ENCODE peak calls at places on chromosomes 11 and 22, in five cellular contexts. H is left ventricle myocardium inferior; V is right cardiac atrium; N is activated T-cell treated with anti-CD3 and anti-CD28 coated beads for 1 hour; A is stimulated activated CD4-positive, alpha-beta T cell treated with anti-CD3 and anti-CD28 coated beads, TNF-alpha, amount 100 ng/mL, for 4 hours. C is an unnamed sample.

GRCh38 chr11:73213196-73214143 is 4.6 kb upstream of the P2RY2 start:
- DNase-seq in N (no peak), A (no peak), V (no peak), H (no peak), C (no peak)

GRCh38 chr22:29341849-29342127 is 26.3 kb upstream of the RASL10A start:
- DNase-seq in A (no peak), V (no peak), H (no peak), N (no peak), C (no peak)

GRCh38 chr11:94760296-94760695 is 7.9 kb upstream of the AMOTL1 start:
- DNase-seq in N (no peak), A (no peak), V (no peak), H (no peak), C (no peak)

GRCh38 chr11:128497057-128497957 is 90.1 kb downstream of the ETS1 start:
- DNase-seq in N (no peak), V (peak), A (no peak), H (no peak), C (no peak)

GRCh38 chr11:132898021-132898420 is 634.3 kb downstream of the OPCML start:
- DNase-seq in H (no peak), V (no peak), N (no peak), A (no peak), C (no peak)

GRCh38 chr22:35819421-35819820 is 101.7 kb downstream of the APOL5 start:
- DNase-seq in A (no peak), N (no peak), H (no peak), V (no peak), C (no peak)

GRCh38 chr22:47631571-47632102 is 869.2 kb downstream of the TBC1D22A start:
- DNase-seq in A (no peak), H (no peak), V (no peak), N (no peak), C (no peak)

GRCh38 chr11:108616549-108616948 is 23.0 kb upstream of the EXPH5 start:
- DNase-seq in A (no peak), V (no peak), N (no peak), H (no peak), C (no peak)

GRCh38 chr11:14537134-14537599 is 17.0 kb upstream of the PSMA1 start:
- DNase-seq in A (peak), H (no peak), N (peak), V (no peak), C (peak)

GRCh38 chr11:128715691-128716153 is 21.9 kb downstream of the FLI1 start:
- DNase-seq in V (peak), N (no peak), H (no peak), A (no peak), C (no peak)

GRCh38 chr11:120590472-120590871 is 78.9 kb downstream of the GRIK4 start:
- DNase-seq in A (no peak), H (no peak), N (no peak), V (no peak), C (no peak)

GRCh38 chr11:73258104-73258684 is 13.9 kb upstream of the P2RY6 start:
- DNase-seq in H (no peak), A (no peak), N (no peak), V (no peak), C (no peak)

GRCh38 chr11:75925785-75926164 is 110.8 kb downstream of the UVRAG start:
- DNase-seq in N (no peak), A (no peak), H (no peak), V (no peak), C (no peak)

GRCh38 chr22:43946391-43946680 is 8.9 kb upstream of the SAMM50 start:
- DNase-seq in V (no peak), N (no peak), A (no peak), H (no peak), C (no peak)

GRCh38 chr11:5694642-5695041 is 5.1 kb downstream of the TRIM22 start:
- DNase-seq in A (peak), N (no peak), H (no peak), V (no peak), C (no peak)

GRCh38 chr11:124756753-124757227 is 4.7 kb upstream of the VSIG2 start:
- DNase-seq in V (no peak), A (no peak), H (no peak), N (no peak), C (no peak)

GRCh38 chr22:44159811-44160210 is 20.9 kb upstream of the PARVG start:
- DNase-seq in A (no peak), N (no peak), V (no peak), H (no peak), C (no peak)

GRCh38 chr11:12410006-12410728 is 32.8 kb downstream of the PARVA start:
- DNase-seq in A (no peak), H (no peak), N (no peak), V (no peak), C (peak)

GRCh38 chr22:27420817-27421361 is 380.7 kb downstream of the MN1 start:
- DNase-seq in V (peak), H (peak), N (no peak), A (no peak), C (peak)

GRCh38 chr11:122004446-122004845 is 111.6 kb downstream of the BLID start:
- DNase-seq in V (no peak), A (no peak), N (no peak), H (no peak), C (no peak)

GRCh38 chr22:43292633-43293025 is 50.5 kb downstream of the SCUBE1 start:
- DNase-seq in N (no peak), A (no peak), H (no peak), V (no peak), C (no peak)

GRCh38 chr11:93662177-93662575 is 694 bp downstream of the CEP295 start:
- DNase-seq in A (no peak), N (no peak), H (no peak), V (no peak), C (no peak)

GRCh38 chr11:4103269-4103668 is 8.7 kb downstream of the RRM1 start:
- DNase-seq in H (no peak), N (no peak), V (no peak), A (no peak), C (no peak)

GRCh38 chr11:18534230-18534629 is 7.5 kb upstream of the TSG101 start:
- DNase-seq in H (no peak), A (no peak), N (no peak), V (no peak), C (no peak)

GRCh38 chr11:64877390-64878222 is 815 bp downstream of the EHD1 start:
- DNase-seq in A (no peak), N (no peak), V (peak), H (no peak), C (no peak)

GRCh38 chr11:11985954-11986949 is 22.2 kb downstream of the DKK3 start:
- DNase-seq in V (no peak), N (no peak), A (no peak), H (no peak), C (no peak)

GRCh38 chr11:66359662-66360087 is 11.9 kb downstream of the SLC29A2 start:
- DNase-seq in H (no peak), V (no peak), N (no peak), A (no peak), C (no peak)

GRCh38 chr11:121563003-121563402 is 110.2 kb upstream of the SORL1-AS1 start:
- DNase-seq in N (no peak), V (no peak), H (no peak), A (no peak), C (no peak)